ENCODE peak calls at places on chromosomes 1 and 21, in five cellular contexts. H, G, N, Z and S are unnamed samples.

GRCh38 chr1:24150228-24151174 is 7.6 kb upstream of the IL22RA1 start:
- DNase-seq in H (peak), G (peak), N (peak), Z (peak), S (peak)

GRCh38 chr1:93005252-93005598 is 44.0 kb upstream of the DIPK1A start:
- DNase-seq in H (no peak), G (no peak), N (no peak), Z (no peak), S (no peak)

GRCh38 chr1:214264196-214264595 is 16.8 kb upstream of the SMYD2 start:
- DNase-seq in H (no peak), G (no peak), N (no peak), Z (no peak), S (no peak)

GRCh38 chr1:65467536-65467935 is 47.1 kb downstream of the LEPR start:
- DNase-seq in H (peak), G (peak), N (no peak), Z (peak), S (no peak)

GRCh38 chr1:208741296-208741695 is 497.1 kb upstream of the PLXNA2 start:
- DNase-seq in H (no peak), G (no peak), N (no peak), Z (no peak), S (no peak)

GRCh38 chr1:13832536-13832935 is 132.5 kb downstream of the PRDM2 start:
- DNase-seq in H (no peak), G (no peak), N (no peak), Z (no peak), S (no peak)

GRCh38 chr21:28142692-28143091 is 850.0 kb downstream of the LTN1 start:
- DNase-seq in H (no peak), G (no peak), N (no peak), Z (no peak), S (no peak)

GRCh38 chr21:26554365-26554764 is 18.7 kb downstream of the CYYR1 start:
- DNase-seq in H (no peak), G (no peak), N (no peak), Z (no peak), S (no peak)

GRCh38 chr1:76238094-76238551 is 163.6 kb downstream of the ST6GALNAC3 start:
- DNase-seq in H (no peak), G (no peak), N (no peak), Z (no peak), S (peak)

GRCh38 chr1:165352442-165353293 is 3.8 kb downstream of the LMX1A start:
- DNase-seq in H (no peak), G (no peak), N (no peak), Z (no peak), S (no peak)

GRCh38 chr21:45499970-45500575 is 42.2 kb downstream of the SLC19A1 start:
- DNase-seq in H (no peak), G (no peak), N (no peak), Z (no peak), S (no peak)

GRCh38 chr1:204338997-204339396 is 20.7 kb downstream of the PLEKHA6 start:
- DNase-seq in H (no peak), G (no peak), N (no peak), Z (no peak), S (no peak)

GRCh38 chr1:236156512-236157208 is 14.3 kb downstream of the GPR137B start:
- DNase-seq in H (peak), G (no peak), N (peak), Z (no peak), S (no peak)

GRCh38 chr1:8423702-8424538 is 106.0 kb downstream of the SLC45A1 start:
- DNase-seq in H (peak), G (peak), N (no peak), Z (peak), S (peak)

GRCh38 chr1:52727114-52727586 is 897 bp downstream of the ZYG11B start:
- DNase-seq in H (peak), G (no peak), N (no peak), Z (no peak), S (no peak)

GRCh38 chr1:66476774-66477173 is 57.2 kb upstream of the SGIP1 start:
- DNase-seq in H (no peak), G (no peak), N (no peak), Z (no peak), S (no peak)

GRCh38 chr1:30698401-30698981 is 24.9 kb downstream of the MATN1 start:
- DNase-seq in H (no peak), G (no peak), N (no peak), Z (no peak), S (no peak)

GRCh38 chr1:65812065-65812464 is 19.4 kb downstream of the PDE4B start:
- DNase-seq in H (peak), G (no peak), N (peak), Z (no peak), S (peak)

GRCh38 chr1:33823830-33824229 is 40.0 kb upstream of the HMGB4 start:
- DNase-seq in H (no peak), G (no peak), N (no peak), Z (no peak), S (no peak)

GRCh38 chr1:154970631-154971340 is at the start of gene SHC1:
- DNase-seq in H (peak), G (peak), N (no peak), Z (peak), S (no peak)

GRCh38 chr1:246182149-246182851 is 324.8 kb downstream of the SMYD3 start:
- DNase-seq in H (peak), G (no peak), N (no peak), Z (no peak), S (no peak)

GRCh38 chr1:166167395-166167922 is 658 bp upstream of the FAM78B start:
- DNase-seq in H (peak), G (no peak), N (no peak), Z (no peak), S (no peak)

GRCh38 chr1:115199416-115200132 is 110.3 kb upstream of the TSPAN2 start:
- DNase-seq in H (no peak), G (no peak), N (no peak), Z (no peak), S (no peak)

GRCh38 chr1:110328274-110328673 is 10.9 kb upstream of the RBM15 start:
- DNase-seq in H (peak), G (no peak), N (no peak), Z (no peak), S (no peak)

GRCh38 chr1:168139070-168139469 is 2.3 kb upstream of the GPR161 start:
- DNase-seq in H (no peak), G (no peak), N (no peak), Z (no peak), S (no peak)

GRCh38 chr21:27823652-27824201 is 856.8 kb upstream of the ADAMTS5 start:
- DNase-seq in H (no peak), G (no peak), N (no peak), Z (no peak), S (no peak)

GRCh38 chr1:121558514-121558913 is 373.7 kb downstream of the SRGAP2C start:
- DNase-seq in H (peak), G (no peak), N (no peak), Z (no peak), S (no peak)

GRCh38 chr21:37367758-37368535 is 1.4 kb downstream of the DYRK1A start:
- DNase-seq in H (peak), G (no peak), N (no peak), Z (no peak), S (no peak)

GRCh38 chr1:198157241-198157846 is 546 bp downstream of the NEK7 start:
- DNase-seq in H (peak), G (peak), N (no peak), Z (peak), S (peak)

GRCh38 chr1:24085546-24085945 is 26.4 kb downstream of the MYOM3 start:
- DNase-seq in H (no peak), G (no peak), N (no peak), Z (no peak), S (no peak)

GRCh38 chr1:6984996-6985395 is 199.7 kb downstream of the CAMTA1 start:
- DNase-seq in H (no peak), G (no peak), N (no peak), Z (no peak), S (no peak)

GRCh38 chr1:37692834-37693175 is 489 bp downstream of the CDCA8 start:
- DNase-seq in H (peak), G (no peak), N (no peak), Z (no peak), S (no peak)

GRCh38 chr1:203546274-203546673 is 52.3 kb downstream of the OPTC start:
- DNase-seq in H (no peak), G (no peak), N (no peak), Z (no peak), S (no peak)

GRCh38 chr1:15173863-15174614 is 20.5 kb downstream of the TMEM51 start:
- DNase-seq in H (no peak), G (no peak), N (no peak), Z (peak), S (no peak)

GRCh38 chr1:228147768-228148167 is 2.0 kb upstream of the GJC2 start:
- DNase-seq in H (no peak), G (no peak), N (no peak), Z (no peak), S (no peak)

GRCh38 chr1:232538943-232539302 is 91.0 kb downstream of the SIPA1L2 start:
- DNase-seq in H (no peak), G (no peak), N (no peak), Z (no peak), S (no peak)

GRCh38 chr1:53134961-53135734 is 7.3 kb downstream of the SLC1A7 start:
- DNase-seq in H (peak), G (no peak), N (no peak), Z (no peak), S (no peak)

GRCh38 chr1:116751149-116751548 is 3.1 kb upstream of the CD2 start:
- DNase-seq in H (no peak), G (no peak), N (no peak), Z (no peak), S (no peak)

DNA sequence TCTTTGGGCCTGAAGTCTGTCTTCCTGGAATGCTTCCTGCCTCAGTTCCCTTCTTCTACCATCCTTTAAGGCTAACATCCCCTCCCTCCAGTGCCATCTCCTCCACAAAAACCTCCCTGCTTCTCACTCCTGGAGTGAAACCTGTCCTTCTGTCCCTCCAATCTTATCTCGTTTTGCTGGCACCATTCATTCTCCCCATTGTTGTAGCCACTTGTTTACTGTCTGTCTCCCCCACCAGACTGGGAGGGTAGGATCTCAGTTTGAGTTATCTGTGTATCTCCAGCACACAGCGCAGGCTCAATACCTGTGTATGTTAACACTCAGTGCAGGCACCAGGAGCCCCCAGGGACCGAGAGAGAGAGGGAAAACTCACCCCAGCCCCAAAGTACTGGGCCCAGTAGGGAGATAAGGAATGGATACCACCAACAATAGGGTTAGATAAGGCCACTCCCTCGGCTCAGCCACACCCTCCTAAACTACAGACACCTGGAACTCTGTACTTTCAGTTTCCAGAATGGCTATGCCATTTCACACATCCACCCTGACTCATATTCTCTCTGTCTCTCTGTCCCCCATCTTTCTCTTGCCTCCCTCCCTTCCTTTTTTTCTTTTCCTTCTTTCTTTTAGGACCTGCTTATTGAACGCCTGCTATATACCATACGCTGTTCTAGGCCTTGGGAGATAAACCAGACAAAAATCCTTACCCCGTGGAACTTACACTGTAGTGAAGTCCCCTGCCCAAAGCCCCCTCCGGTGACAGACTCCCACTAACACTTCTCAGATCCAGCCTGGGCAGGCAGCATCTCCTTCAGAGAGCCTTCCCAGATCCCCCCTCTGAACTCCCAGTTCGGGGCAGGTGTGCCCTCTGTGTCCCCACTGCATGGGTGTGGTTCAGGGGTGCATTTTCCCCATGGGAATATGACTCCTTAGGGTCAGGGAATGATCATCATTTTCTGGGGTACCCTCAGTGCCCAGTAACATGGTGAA is 3.3 kb upstream of the SSBP3 start:
- DNase-seq in H (peak), G (no peak), N (peak), Z (no peak), S (no peak)
- TF ChIP-seq SP1 in H (no peak), G (no peak), N (no peak), Z (no peak), S (no peak)

DNA sequence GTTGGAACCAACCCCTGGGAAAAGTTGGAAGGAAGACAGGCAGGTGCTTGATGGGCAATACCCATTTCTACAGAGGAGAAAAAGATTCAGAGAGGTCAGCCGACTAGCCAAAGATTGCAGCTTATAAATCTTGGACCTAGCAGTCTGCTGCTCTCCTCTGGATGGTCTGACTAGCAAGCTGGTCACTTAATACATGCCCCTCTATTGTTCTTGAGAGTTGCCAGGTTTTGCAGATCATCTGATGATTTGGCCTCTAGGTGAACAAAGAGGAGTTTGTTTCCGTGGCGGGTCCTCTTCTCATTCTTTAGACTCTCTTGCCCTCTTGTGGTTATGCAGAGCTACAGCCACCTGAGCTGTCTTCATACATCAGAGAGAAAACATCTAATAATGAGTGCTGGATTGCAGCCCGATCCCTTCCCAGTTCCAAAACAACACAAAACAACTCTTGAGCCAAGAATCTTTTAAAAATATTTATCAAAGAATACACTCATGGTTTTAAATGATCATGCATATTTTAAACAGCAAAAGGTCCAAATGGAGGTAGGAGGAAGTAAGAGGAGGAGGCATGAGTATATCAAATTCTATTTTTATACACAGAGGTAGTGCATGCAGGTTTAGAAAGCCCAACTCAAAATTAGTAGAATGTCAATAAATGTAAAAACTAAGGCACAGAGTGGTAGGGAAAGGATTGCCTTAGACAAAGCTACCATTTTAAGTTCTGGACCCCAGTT is 115.7 kb downstream of the SLC30A10 start:
- DNase-seq in H (peak), G (peak), N (no peak), Z (peak), S (peak)
- TF ChIP-seq CEBPB in H (no peak), G (no peak), N (no peak), Z (no peak), S (no peak)

GRCh38 chr21:42346866-42347600 is 3.8 kb downstream of the TFF2 start:
- DNase-seq in H (no peak), G (no peak), N (no peak), Z (no peak), S (no peak)
- TF ChIP-seq SP1 in H (no peak), G (no peak), N (no peak), Z (no peak), S (no peak)

GRCh38 chr21:35226302-35226701 is 177.2 kb upstream of the RUNX1 start:
- DNase-seq in H (no peak), G (no peak), N (no peak), Z (peak), S (no peak)
- TF ChIP-seq CEBPB in H (no peak), G (no peak), N (no peak), Z (no peak), S (no peak)

GRCh38 chr1:212600071-212600915 is 8.3 kb upstream of the ATF3 start:
- DNase-seq in H (no peak), G (no peak), N (no peak), Z (no peak), S (no peak)

GRCh38 chr1:212601524-212601923 is 7.0 kb upstream of the ATF3 start:
- DNase-seq in H (no peak), G (no peak), N (no peak), Z (no peak), S (no peak)

GRCh38 chr1:212596798-212597197 is 11.8 kb upstream of the ATF3 start:
- DNase-seq in H (no peak), G (no peak), N (no peak), Z (no peak), S (no peak)

GRCh38 chr1:212597495-212597894 is 11.1 kb upstream of the ATF3 start:
- DNase-seq in H (no peak), G (no peak), N (no peak), Z (no peak), S (no peak)

GRCh38 chr1:212600980-212601379 is 7.6 kb upstream of the ATF3 start:
- DNase-seq in H (no peak), G (no peak), N (no peak), Z (no peak), S (no peak)
- TF ChIP-seq SP1 in H (no peak), G (no peak), N (no peak), Z (no peak), S (no peak)

GRCh38 chr1:160577661-160578060 is 1.6 kb downstream of the CD84 start:
- DNase-seq in H (no peak), G (no peak), N (no peak), Z (no peak), S (no peak)

GRCh38 chr1:160578694-160579191 is 553 bp downstream of the CD84 start:
- DNase-seq in H (peak), G (no peak), N (no peak), Z (no peak), S (no peak)

GRCh38 chr1:160579216-160579701 is at the start of gene CD84:
- DNase-seq in H (peak), G (no peak), N (no peak), Z (no peak), S (no peak)

GRCh38 chr1:160576866-160577265 is 2.4 kb downstream of the CD84 start:
- DNase-seq in H (no peak), G (no peak), N (no peak), Z (no peak), S (no peak)

GRCh38 chr1:160578175-160578693 is 1.1 kb downstream of the CD84 start:
- DNase-seq in H (peak), G (no peak), N (no peak), Z (no peak), S (no peak)
- TF ChIP-seq CEBPB in H (no peak), G (no peak), N (no peak), Z (no peak), S (no peak)

GRCh38 chr1:176338897-176339296 is 124.1 kb upstream of the PAPPA2 start:
- DNase-seq in H (no peak), G (no peak), N (no peak), Z (no peak), S (no peak)

DNA sequence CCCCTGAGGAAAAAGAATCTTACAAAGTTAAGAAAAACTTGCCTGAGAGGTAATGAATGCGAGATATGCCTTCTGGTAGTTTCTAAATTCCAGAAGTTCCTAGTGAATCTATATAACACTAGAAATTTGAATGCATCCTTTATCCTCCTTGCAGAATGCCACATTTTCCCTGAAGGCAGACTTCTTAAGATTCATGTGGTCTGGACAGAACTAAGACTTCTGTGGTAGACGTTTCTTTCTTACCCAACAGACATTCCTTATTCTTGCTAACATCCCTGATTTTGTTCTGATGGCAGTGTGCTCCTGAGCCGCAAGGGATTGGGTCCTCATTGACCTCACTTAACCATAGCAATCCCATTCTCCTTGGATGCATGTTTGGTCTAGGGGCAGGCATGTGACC is 121.3 kb upstream of the PAPPA2 start:
- DNase-seq in H (no peak), G (no peak), N (no peak), Z (no peak), S (no peak)
- TF ChIP-seq SP1 in H (no peak), G (no peak), N (no peak), Z (no peak), S (no peak)

GRCh38 chr1:78274814-78275213 is 216.0 kb upstream of the PTGFR start:
- DNase-seq in H (no peak), G (no peak), N (no peak), Z (no peak), S (no peak)

GRCh38 chr1:78275906-78276690 is 214.7 kb upstream of the PTGFR start:
- DNase-seq in H (no peak), G (no peak), N (no peak), Z (no peak), S (no peak)

GRCh38 chr1:78279051-78279450 is 211.7 kb upstream of the PTGFR start:
- DNase-seq in H (no peak), G (no peak), N (no peak), Z (no peak), S (no peak)

GRCh38 chr1:78275456-78275855 is 215.3 kb upstream of the PTGFR start:
- DNase-seq in H (no peak), G (no peak), N (no peak), Z (no peak), S (no peak)

DNA sequence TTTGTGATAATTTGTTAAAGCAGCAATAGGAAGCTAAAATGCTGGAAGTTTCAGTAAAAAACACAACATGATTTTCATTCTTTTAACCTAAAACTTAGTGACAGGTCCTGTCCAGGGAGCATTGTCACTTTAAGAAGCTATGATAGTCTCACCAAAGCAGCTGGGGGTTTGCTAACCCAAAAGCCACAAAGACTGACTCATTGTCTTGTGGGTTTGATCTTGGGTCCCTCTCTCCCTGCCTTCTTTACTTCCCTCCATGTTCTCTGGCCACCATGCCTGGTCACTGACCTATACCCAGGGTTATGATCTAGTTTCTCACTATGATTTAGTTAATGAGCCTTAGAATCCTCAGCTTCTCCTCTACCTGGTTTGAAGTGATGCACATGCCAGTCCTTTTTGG is 213.5 kb upstream of the PTGFR start:
- DNase-seq in H (no peak), G (no peak), N (no peak), Z (no peak), S (no peak)
- TF ChIP-seq CEBPB in H (no peak), G (no peak), N (no peak), Z (no peak), S (no peak)